ENCODE peak calls at places on chromosomes 6 and 20, in five cellular contexts. C is NCI-H2029 treated with DMSO at 0.1 percent for 48 hours, Z is dorsolateral prefrontal cortex, B is HuH-7, P is T follicular helper cell. H is an unnamed sample.

GRCh38 chr6:139395891-139396299 is 21.4 kb upstream of the CITED2 start:
- DNase-seq in C (no peak), Z (no peak), B (no peak), P (no peak), H (no peak)

GRCh38 chr20:58524814-58525213 is 9.6 kb upstream of the APCDD1L start:
- DNase-seq in C (no peak), Z (no peak), B (no peak), P (no peak), H (no peak)

GRCh38 chr20:50380697-50381040 is 129.5 kb upstream of the PTPN1 start:
- DNase-seq in C (no peak), Z (no peak), B (peak; percentile 79), P (no peak), H (no peak)

GRCh38 chr6:75759207-75759606 is 10.2 kb downstream of the MYO6 start:
- DNase-seq in C (no peak), Z (no peak), B (no peak), P (no peak), H (no peak)

GRCh38 chr6:149015224-149015876 is 268.5 kb downstream of the UST start:
- DNase-seq in C (no peak), Z (no peak), B (no peak), P (no peak), H (no peak)

GRCh38 chr20:14706555-14706954 is 369.1 kb upstream of the FLRT3 start:
- DNase-seq in C (no peak), Z (no peak), B (no peak), P (no peak), H (no peak)

GRCh38 chr6:119587537-119587936 is 238.0 kb upstream of the MAN1A1 start:
- DNase-seq in C (no peak), Z (no peak), B (no peak), P (no peak), H (no peak)

GRCh38 chr6:56348578-56348977 is 101.2 kb upstream of the COL21A1 start:
- DNase-seq in C (no peak), Z (no peak), B (no peak), P (no peak), H (no peak)

GRCh38 chr20:37202267-37202943 is 23.1 kb upstream of the MROH8 start:
- DNase-seq in C (no peak), Z (no peak), B (peak; percentile 43), P (no peak), H (no peak)

GRCh38 chr6:150409576-150410066 is 40.8 kb downstream of the IYD start:
- DNase-seq in C (peak; percentile 51), Z (no peak), B (no peak), P (no peak), H (no peak)

GRCh38 chr6:87945181-87945580 is 102.5 kb upstream of the SPACA1 start:
- DNase-seq in C (no peak), Z (no peak), B (no peak), P (no peak), H (peak; percentile 23)

H was measured in anterior cingulate cortex.